ENCODE peak calls at places on chromosomes 12 and 14, in six cellular contexts. W is mesendoderm, Q is H9, N is neuronal stem cell, I is IMR-90, P is trophoblast cell. A is an unnamed sample. For H3K79me1, the result is how much of the 10 kb centered on the place peaks cover.

GRCh38 chr12:44510510-44510909 is 365.6 kb downstream of the NELL2 start:
- DNase-seq in I (no peak), Q (no peak), W (no peak), P (no peak), N (no peak), A (no peak)

GRCh38 chr14:55052259-55052930 is 948 bp downstream of the MAPK1IP1L start:
- DNase-seq in Q (no peak), W (no peak), P (peak), N (no peak), I (peak), A (peak)

GRCh38 chr12:89363582-89363981 is 11.3 kb upstream of the DUSP6 start:
- DNase-seq in W (no peak), I (no peak), P (no peak), Q (no peak), N (no peak), A (no peak)

GRCh38 chr12:103881261-103881660 is 40.2 kb upstream of the NT5DC3 start:
- DNase-seq in I (no peak), N (no peak), Q (no peak), P (no peak), W (no peak), A (no peak)

GRCh38 chr12:94172031-94172430 is 23.7 kb downstream of the PLXNC1 start:
- DNase-seq in Q (no peak), N (no peak), I (peak), P (peak), W (peak), A (peak)

GRCh38 chr12:124764451-124764850 is 99.2 kb downstream of the SCARB1 start:
- DNase-seq in P (peak), Q (no peak), N (no peak), I (peak), W (peak), A (peak)

GRCh38 chr12:30437616-30438015 is 258.1 kb downstream of the IPO8 start:
- DNase-seq in W (no peak), P (no peak), N (no peak), I (peak), Q (no peak), A (peak)

GRCh38 chr12:65889144-65889880 is 65.0 kb downstream of the HMGA2 start:
- DNase-seq in I (no peak), W (no peak), N (no peak), P (peak), Q (no peak), A (no peak)

GRCh38 chr12:124513297-124513867 is 54.0 kb downstream of the NCOR2 start:
- DNase-seq in W (peak), N (no peak), P (no peak), I (no peak), Q (peak), A (no peak)

GRCh38 chr12:89529738-89530137 is 3.9 kb upstream of the POC1B start:
- DNase-seq in I (peak), P (peak), Q (no peak), N (peak), W (peak), A (peak)

GRCh38 chr12:113575386-113575785 is 103.7 kb upstream of the LHX5 start:
- DNase-seq in N (no peak), P (no peak), Q (no peak), I (no peak), W (no peak), A (no peak)

GRCh38 chr12:7899755-7900154 is 27.0 kb upstream of the SLC2A14 start:
- DNase-seq in Q (no peak), P (peak), I (peak), N (no peak), W (no peak), A (no peak)

GRCh38 chr14:94403312-94403711 is 14.9 kb upstream of the SERPINA1 start:
- DNase-seq in Q (no peak), I (no peak), N (no peak), W (no peak), P (no peak), A (no peak)
- H3K4ac ChIP-seq in Q (no peak), I (no peak), N (no peak), W (no peak), P (no peak), A (no peak)

DNA sequence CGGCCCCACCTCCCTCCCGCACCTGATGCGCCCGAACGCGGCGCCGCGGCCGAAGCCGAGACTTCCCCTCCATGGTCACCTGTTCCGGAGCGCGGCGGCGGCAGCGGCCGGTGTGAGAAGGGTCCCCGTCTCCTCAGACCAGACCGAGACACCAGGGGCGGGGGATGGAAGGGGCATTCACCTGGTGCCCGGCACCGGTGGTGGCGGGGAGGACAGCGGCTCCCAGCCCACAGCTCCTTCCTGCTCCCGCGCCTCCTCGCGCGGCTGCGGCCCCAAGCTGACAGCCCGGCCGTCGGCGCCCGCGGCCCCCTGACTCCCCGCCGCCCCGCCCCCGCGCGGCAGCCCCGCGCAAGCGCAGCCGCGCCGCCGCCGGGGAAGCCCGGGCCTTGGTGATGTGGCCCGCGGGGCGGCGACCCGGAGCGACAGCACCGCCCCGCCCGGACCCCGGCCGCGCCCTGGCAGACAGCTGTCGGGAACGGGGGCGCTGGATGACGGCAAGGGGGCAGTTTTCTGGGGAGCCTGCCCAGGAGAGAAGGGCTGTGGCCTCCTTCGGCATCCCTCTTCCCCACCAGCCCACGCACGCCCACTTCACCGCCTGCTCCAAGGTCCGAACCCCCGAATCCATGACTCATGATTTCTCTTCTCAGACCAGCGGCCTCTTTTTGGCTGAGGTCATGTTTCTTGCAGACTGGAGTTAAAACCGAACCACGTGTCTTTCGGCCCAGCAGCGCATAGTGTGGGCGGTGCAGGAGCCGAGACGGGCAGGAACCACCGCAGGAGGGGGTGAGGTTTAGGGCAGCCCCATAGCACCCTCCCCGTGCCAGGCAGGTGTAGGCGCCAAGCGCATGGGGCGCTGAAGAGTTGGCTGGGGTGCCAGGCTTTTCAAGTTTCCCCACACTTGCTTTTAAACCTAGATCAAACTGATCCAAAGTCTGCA is at the start of gene SLC41A2:
- DNase-seq in P (peak), Q (peak), I (peak), N (peak), W (peak), A (peak)
- H3K27ac ChIP-seq in P (no peak), Q (no peak), I (peak), N (no peak), W (no peak), A (peak)

DNA sequence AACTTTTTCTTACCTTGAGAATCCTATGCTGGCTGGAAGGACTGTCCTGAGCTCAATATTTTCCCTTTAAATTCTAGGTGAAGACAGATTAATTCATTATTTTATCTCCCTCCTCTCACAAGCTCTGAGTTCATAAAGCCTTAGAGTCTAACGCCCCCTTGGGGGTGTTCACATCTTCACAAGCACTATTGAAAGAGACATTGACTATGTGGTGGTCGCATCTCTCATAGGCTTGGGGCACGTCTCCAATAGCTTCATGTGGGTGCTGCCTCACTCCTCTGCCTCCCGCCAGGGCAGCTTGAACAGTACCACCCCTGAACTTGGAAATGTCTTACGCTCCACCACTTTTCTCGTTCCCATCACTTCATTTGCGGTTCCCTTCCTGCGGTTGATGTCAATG is 106.2 kb downstream of the UNC79 start:
- DNase-seq in P (no peak), I (no peak), N (no peak), W (peak), Q (peak), A (no peak)
- H3K79me1 ChIP-seq in P (under half), I (under half), N (under half), W (under half), Q (under half), A (under half)

GRCh38 chr14:36517242-36518030 is 2.6 kb downstream of the NKX2-1 start:
- DNase-seq in P (no peak), W (peak), I (no peak), Q (peak), N (no peak), A (no peak)

GRCh38 chr14:36519431-36520321 is at the start of gene NKX2-1:
- DNase-seq in N (peak), Q (peak), P (no peak), I (no peak), W (peak), A (no peak)

GRCh38 chr14:36516719-36517241 is 3.3 kb downstream of the NKX2-1 start:
- DNase-seq in I (no peak), Q (no peak), P (no peak), W (peak), N (no peak), A (no peak)

GRCh38 chr14:36518586-36519430 is 1.2 kb downstream of the NKX2-1 start:
- DNase-seq in P (no peak), Q (no peak), I (no peak), N (peak), W (peak), A (no peak)

DNA sequence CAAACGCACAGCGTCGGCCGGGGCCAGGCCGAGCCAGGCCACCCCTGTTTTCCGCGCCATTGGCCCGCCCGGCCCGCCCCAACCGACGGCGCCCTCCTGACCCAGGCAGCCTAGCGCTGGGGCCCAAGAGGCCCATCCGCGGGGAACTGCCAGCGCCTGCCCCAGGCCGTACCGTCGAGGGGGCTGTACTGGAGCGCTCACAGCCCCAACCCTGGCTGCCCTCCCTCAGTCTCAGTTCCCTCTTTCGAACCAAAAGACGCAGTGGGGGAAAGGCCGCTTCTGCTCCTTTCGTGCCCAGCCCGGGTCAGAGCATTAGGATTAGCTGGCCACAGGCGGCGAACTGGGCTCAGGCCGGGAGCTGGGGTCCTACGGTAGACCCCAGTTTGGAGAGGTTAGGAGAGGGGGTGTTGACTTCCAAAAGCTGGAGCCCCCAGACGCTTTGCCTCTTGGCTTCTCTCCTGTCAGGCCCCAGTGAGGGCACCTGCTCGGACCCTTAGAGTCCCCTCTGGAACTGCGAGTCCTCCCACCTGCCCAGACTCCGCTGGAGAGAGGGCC is 1.9 kb downstream of the NKX2-1 start:
- DNase-seq in N (no peak), Q (no peak), P (no peak), W (peak), I (no peak), A (no peak)
- H3K4ac ChIP-seq in N (no peak), Q (no peak), P (no peak), W (no peak), I (no peak), A (no peak)

GRCh38 chr14:94611179-94611578 is 1.0 kb upstream of the SERPINA3 start:
- DNase-seq in Q (no peak), N (no peak), P (no peak), I (no peak), W (no peak), A (no peak)

GRCh38 chr14:94613720-94614644 is 1.8 kb downstream of the SERPINA3 start:
- DNase-seq in Q (no peak), P (no peak), N (no peak), W (no peak), I (no peak), A (no peak)

GRCh38 chr14:94612580-94613554 is 676 bp downstream of the SERPINA3 start:
- DNase-seq in I (peak), Q (no peak), P (no peak), N (no peak), W (no peak), A (no peak)

GRCh38 chr14:94614802-94615201 is 2.6 kb downstream of the SERPINA3 start:
- DNase-seq in P (no peak), I (no peak), N (no peak), W (no peak), Q (no peak), A (no peak)

GRCh38 chr14:94612174-94612573 is at the start of gene SERPINA3:
- DNase-seq in P (peak), Q (no peak), N (no peak), W (no peak), I (peak), A (no peak)
- H3K27ac ChIP-seq in P (no peak), Q (no peak), N (no peak), W (no peak), I (peak), A (no peak)

GRCh38 chr12:26696048-26696612 is 136.9 kb downstream of the ITPR2 start:
- DNase-seq in N (no peak), I (no peak), P (no peak), Q (no peak), W (no peak), A (no peak)

GRCh38 chr12:26699237-26699636 is 133.8 kb downstream of the ITPR2 start:
- DNase-seq in N (no peak), P (peak), W (no peak), Q (no peak), I (peak), A (no peak)

GRCh38 chr12:26696613-26697092 is 136.3 kb downstream of the ITPR2 start:
- DNase-seq in N (no peak), I (peak), Q (no peak), P (peak), W (no peak), A (peak)

GRCh38 chr12:26698186-26698585 is 134.8 kb downstream of the ITPR2 start:
- DNase-seq in N (no peak), Q (no peak), I (no peak), W (no peak), P (no peak), A (no peak)

GRCh38 chr12:26697217-26697616 is 135.8 kb downstream of the ITPR2 start:
- DNase-seq in Q (no peak), N (no peak), I (peak), W (no peak), P (peak), A (peak)
- H3K79me1 ChIP-seq in Q (under half), N (under half), I (under half), W (under half), P (under half), A (under half)

GRCh38 chr12:56474389-56474788 is 6.0 kb downstream of the SPRYD4 start:
- DNase-seq in I (no peak), N (no peak), Q (no peak), W (no peak), P (no peak), A (no peak)

GRCh38 chr12:56469007-56469930 is 891 bp downstream of the SPRYD4 start:
- DNase-seq in Q (no peak), W (no peak), N (no peak), I (no peak), P (no peak), A (no peak)

GRCh38 chr12:56462565-56462964 is 5.8 kb upstream of the SPRYD4 start:
- DNase-seq in P (no peak), I (no peak), Q (peak), W (no peak), N (peak), A (no peak)

GRCh38 chr12:56468216-56469006 is at the start of gene SPRYD4:
- DNase-seq in W (peak), N (peak), I (peak), P (peak), Q (peak), A (peak)
- H3K4ac ChIP-seq in W (peak), N (no peak), I (peak), P (peak), Q (peak), A (peak)

DNA sequence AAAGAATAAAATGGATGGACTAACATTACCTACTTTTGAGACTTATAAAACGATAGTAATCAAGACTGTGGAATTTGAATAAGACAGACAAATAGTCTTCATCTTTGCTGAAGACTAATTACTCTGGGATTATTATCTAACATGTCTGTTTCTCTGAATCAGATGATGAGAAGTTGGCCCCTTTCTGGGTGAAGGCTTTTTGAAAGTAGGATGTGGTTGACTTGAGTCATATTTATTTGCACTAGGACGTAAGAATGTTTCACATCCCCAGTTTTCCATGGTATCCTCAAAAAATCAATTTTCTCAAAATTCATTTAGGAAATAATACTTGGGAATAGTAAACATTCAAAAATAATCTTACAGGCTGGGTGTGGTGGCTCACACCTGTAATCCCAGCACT is 31.8 kb downstream of the PKP2 start:
- DNase-seq in N (no peak), W (no peak), I (no peak), Q (no peak), P (no peak), A (no peak)
- H3K27ac ChIP-seq in N (no peak), W (no peak), I (no peak), Q (no peak), P (no peak), A (no peak)

GRCh38 chr12:106238146-106238545 is 9.7 kb downstream of the CKAP4 start:
- DNase-seq in P (peak), N (no peak), W (peak), Q (peak), I (no peak), A (no peak)
- H3K79me1 ChIP-seq in P (under half), N (under half), W (under half), Q (under half), I (under half), A (under half)

DNA sequence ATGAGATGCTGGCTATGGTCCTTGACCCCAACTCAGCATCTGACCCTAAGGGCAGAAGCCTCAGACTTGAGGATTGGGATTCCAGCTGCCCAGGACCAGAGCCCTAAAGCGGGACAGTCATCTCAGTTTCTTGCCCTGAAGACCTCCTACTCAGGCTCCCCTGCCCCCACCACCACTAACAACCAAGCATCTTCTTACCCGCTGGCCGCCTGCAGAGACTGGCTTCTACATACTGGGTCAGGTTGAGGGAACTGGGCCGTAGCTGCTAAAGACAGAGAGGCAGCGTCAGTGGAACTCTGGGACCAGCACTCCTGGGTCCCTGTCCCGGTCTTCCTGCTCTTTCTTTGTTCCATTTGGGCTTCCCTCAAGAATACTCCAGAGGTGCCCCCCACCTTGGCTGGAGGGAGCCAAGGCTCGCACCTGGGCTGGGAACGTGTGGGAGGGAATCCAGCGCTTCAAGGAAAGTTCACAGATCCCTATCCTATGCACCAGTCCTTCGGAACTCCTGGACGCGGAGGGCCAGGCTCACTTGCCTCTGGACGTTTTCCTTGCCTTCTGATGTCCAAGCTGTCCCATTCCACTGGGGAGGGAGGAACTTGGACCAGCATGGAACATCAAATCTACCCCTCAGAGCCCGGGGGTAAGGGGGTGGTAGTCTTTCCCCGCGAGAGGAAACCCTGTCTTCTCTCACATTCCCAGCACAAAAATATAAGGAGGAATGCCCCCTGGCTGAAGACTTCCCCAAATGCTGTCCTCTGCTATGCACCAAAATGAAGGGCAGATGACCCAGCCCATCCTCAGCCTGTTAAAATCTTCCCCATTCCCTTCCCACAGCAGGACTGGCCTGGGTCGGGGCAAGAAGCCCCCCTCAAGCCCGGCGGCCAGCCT is 794 bp downstream of the RARG start:
- DNase-seq in P (peak), I (no peak), W (no peak), Q (peak), N (no peak), A (no peak)
- H3K4ac ChIP-seq in P (peak), I (peak), W (peak), Q (no peak), N (no peak), A (peak)

A was measured in mesenchymal stem cell.